ENCODE peak calls at places on chromosome 6, in nine cellular contexts. J is right cardiac atrium; S is ascending aorta; Y is effector memory CD4-positive, alpha-beta T cell; Q is aorta; L is cardiac muscle cell; Z is heart left ventricle; V is mesenchymal stem cell; R is neural progenitor cell. E is an unnamed sample.

GRCh38 chr6:89022747-89023289 is 57.7 kb upstream of the PNRC1 start:
- DNase-seq in S (no peak), Y (no peak), Z (no peak), V (peak; percentile 67), Q (no peak), R (no peak), L (peak; percentile 69), J (no peak), E (no peak)

GRCh38 chr6:129708496-129709216 is 1.3 kb downstream of the ARHGAP18 start:
- DNase-seq in J (no peak), V (no peak), Z (no peak), S (no peak), Y (no peak), R (no peak), Q (no peak), L (no peak), E (no peak)

GRCh38 chr6:141165012-141165411 is 967.7 kb upstream of the GJE1 start:
- DNase-seq in V (no peak), S (no peak), Q (no peak), L (no peak), Z (no peak), Y (no peak), R (no peak), J (no peak), E (no peak)

GRCh38 chr6:132404736-132405135 is 3.5 kb upstream of the MOXD1 start:
- DNase-seq in V (no peak), S (no peak), Z (no peak), R (no peak), J (no peak), L (no peak), Y (no peak), Q (no peak), E (no peak)

GRCh38 chr6:50087231-50087954 is 37.7 kb upstream of the DEFB112 start:
- DNase-seq in S (no peak), V (peak; percentile 7), J (no peak), L (no peak), Z (no peak), Q (no peak), Y (no peak), R (peak; percentile 15), E (no peak)

GRCh38 chr6:131231103-131231502 is 95.8 kb downstream of the AKAP7 start:
- DNase-seq in J (no peak), L (peak; percentile 33), Z (no peak), Y (no peak), Q (no peak), V (no peak), S (no peak), R (no peak), E (no peak)

GRCh38 chr6:101433141-101433540 is 39.6 kb downstream of the GRIK2 start:
- DNase-seq in Q (no peak), Z (no peak), Y (no peak), V (no peak), L (no peak), J (no peak), R (no peak), S (no peak), E (no peak)

GRCh38 chr6:168785720-168786511 is 344.9 kb downstream of the SMOC2 start:
- DNase-seq in Z (no peak), V (no peak), Y (no peak), J (no peak), S (no peak), Q (no peak), R (no peak), L (no peak), E (no peak)

GRCh38 chr6:22057962-22058361 is 238.9 kb downstream of the PRL start:
- DNase-seq in S (no peak), Q (no peak), R (no peak), Z (no peak), L (no peak), Y (no peak), J (no peak), V (no peak), E (no peak)

GRCh38 chr6:64672651-64673050 is 1034.4 kb downstream of the EYS start:
- DNase-seq in Y (no peak), Q (no peak), Z (no peak), J (no peak), S (no peak), L (peak; percentile 65), V (peak; percentile 58), R (no peak), E (no peak)

GRCh38 chr6:69918766-69919165 is 52.4 kb downstream of the COL19A1 start:
- DNase-seq in R (no peak), V (peak; percentile 19), L (no peak), J (no peak), S (no peak), Y (no peak), Z (no peak), Q (no peak), E (no peak)

DNA sequence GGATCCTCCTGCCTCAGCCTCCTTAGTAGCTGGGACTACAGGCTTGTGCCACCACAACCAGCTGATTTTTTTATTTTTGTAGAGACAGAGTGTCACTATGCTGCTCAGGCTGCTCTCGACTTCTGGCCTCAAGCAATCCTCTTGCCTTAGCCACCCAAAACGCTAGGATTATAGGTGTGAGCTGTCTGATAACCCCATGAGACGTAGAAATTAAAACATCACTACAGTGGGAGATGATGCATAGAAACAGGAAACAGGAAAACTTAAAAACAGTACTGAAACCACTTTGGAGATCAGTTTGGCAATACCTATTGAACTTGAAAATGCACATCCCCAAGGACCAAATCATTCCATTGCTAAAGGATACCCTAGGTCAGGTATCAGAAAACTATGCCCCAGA is 10.8 kb downstream of the SENP6 start:
- DNase-seq in R (no peak), Q (no peak), L (no peak), Z (no peak), V (no peak), J (no peak), S (no peak), Y (no peak), E (no peak)
- H3K27ac ChIP-seq in R (no peak overlapping the region), Q (peak overlapping the region; percentile 68), L (no peak overlapping the region), Z (peak overlapping the region; percentile 40), V (no peak overlapping the region), J (no peak overlapping the region), S (peak overlapping the region; percentile 67), Y (no peak overlapping the region), E (no peak overlapping the region)

DNA sequence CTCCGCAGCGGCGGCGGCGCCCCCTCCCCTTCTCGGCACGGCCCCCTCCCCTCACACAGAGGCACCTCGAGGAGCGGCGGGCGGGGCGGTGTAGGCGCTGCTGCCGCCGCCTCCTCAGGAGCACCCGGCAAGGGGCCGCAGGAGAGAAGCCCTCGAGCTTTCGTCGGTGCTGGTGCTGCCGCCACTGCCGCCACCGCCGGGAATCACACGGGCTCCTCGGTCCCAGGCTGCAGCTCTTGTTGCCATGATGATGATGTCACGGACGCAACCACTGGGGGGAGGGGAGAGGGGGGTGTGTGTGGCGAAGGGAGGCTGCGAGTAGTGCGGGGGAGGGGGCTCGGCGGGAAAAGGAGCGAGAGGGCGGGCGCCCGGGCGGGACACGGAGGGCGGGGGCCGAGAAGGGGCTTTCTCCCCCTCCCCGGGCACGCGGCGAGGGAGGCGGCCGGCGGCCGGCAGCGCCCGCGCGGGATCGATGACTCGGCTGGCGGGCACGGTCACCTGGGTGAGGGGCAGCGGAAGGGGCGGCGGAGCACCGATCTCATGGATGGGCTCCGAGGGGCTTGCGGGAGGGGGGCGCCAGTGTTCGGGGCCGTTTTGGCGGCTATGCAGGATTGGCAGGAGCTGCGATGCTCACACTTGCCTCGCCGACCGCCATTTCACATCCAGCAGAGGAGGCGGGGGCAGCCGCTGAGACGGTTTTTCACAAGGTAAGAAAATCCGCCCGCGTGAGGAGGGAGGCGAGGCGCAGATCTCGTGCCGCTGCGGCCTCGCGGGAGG is at the start of gene REV3L:
- DNase-seq in S (peak; percentile 79), V (peak; percentile 92), Y (peak; percentile 81), Z (peak; percentile 92), J (peak; percentile 94), Q (peak; percentile 92), L (peak; percentile 90), R (peak; percentile 95), E (peak; percentile 95)
- H3K4me1 ChIP-seq in S (no peaks in the 10 kb centered on the region), V (no peaks in the 10 kb centered on the region), Y (peaks cover 15% of the 10 kb centered on the region), Z (no peaks in the 10 kb centered on the region), J (no peaks in the 10 kb centered on the region), Q (no peaks in the 10 kb centered on the region), L (peaks cover 32% of the 10 kb centered on the region), R (peaks cover 48% of the 10 kb centered on the region), E (peaks cover 33% of the 10 kb centered on the region)

GRCh38 chr6:44009425-44010321 is 117.6 kb downstream of the MRPL14 start:
- DNase-seq in S (no peak), Q (no peak), Z (no peak), R (no peak), L (no peak), V (peak; percentile 20), Y (no peak), J (peak; percentile 75), E (peak; percentile 62)

GRCh38 chr6:44012078-44012493 is 115.2 kb downstream of the MRPL14 start:
- DNase-seq in V (peak; percentile 99), R (no peak), Y (no peak), Q (peak; percentile 55), Z (no peak), L (peak; percentile 93), J (no peak), S (no peak), E (peak; percentile 68)

GRCh38 chr6:44011350-44011925 is 115.8 kb downstream of the MRPL14 start:
- DNase-seq in Z (no peak), Q (no peak), R (no peak), J (no peak), L (no peak), V (no peak), Y (no peak), S (no peak), E (no peak)

GRCh38 chr6:44008821-44009370 is 118.4 kb downstream of the MRPL14 start:
- DNase-seq in L (no peak), R (no peak), Q (no peak), Y (no peak), Z (no peak), V (no peak), J (no peak), S (no peak), E (peak; percentile 37)

DNA sequence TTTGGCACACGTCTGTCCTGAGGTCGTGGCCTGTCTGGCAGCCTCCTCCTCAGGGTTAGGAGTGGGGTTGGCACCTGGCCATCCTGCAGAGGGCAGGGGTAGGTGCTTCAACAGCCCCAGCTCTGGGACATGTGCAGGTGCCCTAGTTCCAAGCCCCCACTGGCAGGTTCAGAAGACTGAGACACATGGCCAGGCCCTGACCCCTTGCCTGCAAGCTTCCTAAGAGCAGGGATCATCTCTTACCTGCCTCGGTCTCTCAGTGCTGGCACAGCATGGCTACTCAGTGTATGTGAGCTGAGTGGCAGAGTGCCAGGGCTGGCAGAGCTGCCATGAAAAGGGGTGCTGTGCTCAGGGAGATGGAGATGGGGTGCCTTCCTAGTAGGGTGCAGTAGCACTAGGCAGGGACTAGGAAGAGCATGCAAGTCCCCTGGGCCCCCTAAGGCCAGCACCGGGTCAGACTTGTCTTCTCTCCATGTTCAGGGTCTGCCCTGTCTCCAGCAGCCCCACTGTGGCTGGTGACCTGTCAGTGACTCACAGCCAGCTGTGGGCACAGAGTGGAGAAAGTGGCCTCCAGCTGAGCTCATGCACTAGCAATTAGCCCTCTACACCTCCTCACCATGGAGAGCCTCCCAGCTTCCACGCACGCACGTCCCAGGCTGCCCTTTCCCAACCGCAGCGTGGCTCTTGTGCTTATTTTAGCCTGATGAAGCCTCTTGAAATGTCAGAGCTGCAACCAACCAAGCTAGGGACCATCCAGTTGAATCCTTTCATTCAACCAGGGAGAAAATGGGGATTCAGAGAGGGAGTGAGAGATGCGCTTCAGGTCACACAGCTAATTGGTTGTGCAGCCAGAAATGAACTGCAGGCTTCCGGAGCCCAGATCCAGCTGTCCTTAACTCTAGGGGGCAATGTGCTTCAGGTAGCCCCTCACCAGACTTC is 116.6 kb downstream of the MRPL14 start:
- DNase-seq in R (no peak), Y (no peak), S (no peak), J (peak; percentile 72), V (peak; percentile 100), Z (peak; percentile 52), L (peak; percentile 85), Q (peak; percentile 56), E (peak; percentile 63)
- H3K27ac ChIP-seq in R (no peak overlapping the region), Y (no peak overlapping the region), S (no peak overlapping the region), J (peak overlapping the region; percentile 97), V (peak overlapping the region; percentile 75), Z (peak overlapping the region; percentile 83), L (peak overlapping the region; percentile 31), Q (no peak overlapping the region), E (no peak overlapping the region)

GRCh38 chr6:158807515-158808441 is 11.4 kb downstream of the EZR start:
- DNase-seq in R (no peak), V (no peak), Q (no peak), L (no peak), J (no peak), Z (no peak), Y (no peak), S (no peak), E (no peak)
- H3K4me1 ChIP-seq in R (peaks cover 12% of the 10 kb centered on the region), V (peaks cover 25% of the 10 kb centered on the region), Q (no peaks in the 10 kb centered on the region), L (peaks cover 45% of the 10 kb centered on the region), J (peaks cover 7% of the 10 kb centered on the region), Z (no peaks in the 10 kb centered on the region), Y (peaks cover 66% of the 10 kb centered on the region), S (no peaks in the 10 kb centered on the region), E (peaks cover 58% of the 10 kb centered on the region)